ENCODE peak calls at places on chromosomes 1 and 21, in eight cellular contexts. C, J, H, Z, D, G, O and T are unnamed samples.

GRCh38 chr1:43979528-43980254 is 681 bp downstream of the B4GALT2 start:
- DNase-seq in C (peak; percentile 68), J (peak; percentile 69), H (peak; percentile 74), Z (peak; percentile 52), D (peak; percentile 59), G (peak; percentile 30), O (peak; percentile 71), T (peak; percentile 43)

GRCh38 chr1:226946841-226947240 is 6.7 kb downstream of the COQ8A start:
- DNase-seq in C (no peak), J (no peak), H (no peak), Z (no peak), D (no peak), G (no peak), O (peak; percentile 41), T (no peak)

GRCh38 chr1:145845144-145845513 is 301 bp upstream of the NUDT17 start:
- DNase-seq in C (no peak), J (peak; percentile 75), H (no peak), Z (no peak), D (peak; percentile 4), G (no peak), O (no peak), T (no peak)

GRCh38 chr1:32876341-32877210 is 5.9 kb upstream of the FNDC5 start:
- DNase-seq in C (peak; percentile 77), J (peak; percentile 71), H (peak; percentile 69), Z (peak; percentile 43), D (peak; percentile 58), G (peak; percentile 49), O (peak; percentile 72), T (peak; percentile 18)

GRCh38 chr1:213164561-213164960 is 113.5 kb downstream of the RPS6KC1 start:
- DNase-seq in C (no peak), J (no peak), H (no peak), Z (no peak), D (no peak), G (no peak), O (no peak), T (no peak)

GRCh38 chr1:198605426-198605825 is 33.4 kb upstream of the PTPRC start:
- DNase-seq in C (no peak), J (peak; percentile 28), H (no peak), Z (no peak), D (no peak), G (no peak), O (no peak), T (no peak)

GRCh38 chr1:203828002-203828401 is 32.6 kb downstream of the ZBED6 start:
- DNase-seq in C (no peak), J (no peak), H (no peak), Z (no peak), D (no peak), G (no peak), O (no peak), T (no peak)

GRCh38 chr1:21567241-21568005 is 58.2 kb downstream of the ALPL start:
- DNase-seq in C (no peak), J (no peak), H (no peak), Z (peak; percentile 90), D (no peak), G (peak; percentile 39), O (no peak), T (peak; percentile 63)

GRCh38 chr1:55547441-55547840 is 332.3 kb upstream of the USP24 start:
- DNase-seq in C (no peak), J (no peak), H (no peak), Z (no peak), D (no peak), G (no peak), O (no peak), T (no peak)

GRCh38 chr1:10663668-10664035 is 132.8 kb downstream of the CASZ1 start:
- DNase-seq in C (no peak), J (no peak), H (peak; percentile 93), Z (no peak), D (peak; percentile 22), G (peak; percentile 17), O (peak; percentile 39), T (no peak)

GRCh38 chr1:77889240-77889637 is 815 bp downstream of the NEXN start:
- DNase-seq in C (no peak), J (peak; percentile 33), H (no peak), Z (peak; percentile 80), D (peak; percentile 51), G (peak; percentile 83), O (no peak), T (peak; percentile 41)

GRCh38 chr1:51664412-51665240 is 47.7 kb downstream of the OSBPL9 start:
- DNase-seq in C (no peak), J (no peak), H (no peak), Z (peak; percentile 35), D (no peak), G (peak; percentile 25), O (no peak), T (peak; percentile 66)

GRCh38 chr1:41325801-41326200 is 35.4 kb upstream of the FOXO6 start:
- DNase-seq in C (no peak), J (no peak), H (no peak), Z (peak; percentile 19), D (peak; percentile 10), G (no peak), O (no peak), T (peak; percentile 52)

GRCh38 chr1:34929497-34929852 is at the start of gene DLGAP3:
- DNase-seq in C (no peak), J (no peak), H (no peak), Z (no peak), D (no peak), G (no peak), O (peak; percentile 29), T (no peak)

GRCh38 chr1:163876546-163876945 is 554.8 kb downstream of the NUF2 start:
- DNase-seq in C (no peak), J (no peak), H (no peak), Z (no peak), D (no peak), G (peak; percentile 6), O (no peak), T (peak; percentile 15)

GRCh38 chr21:34603002-34603709 is 11.8 kb downstream of the RCAN1 start:
- DNase-seq in C (peak; percentile 94), J (peak; percentile 77), H (peak; percentile 85), Z (peak; percentile 75), D (peak; percentile 81), G (peak; percentile 77), O (peak; percentile 88), T (peak; percentile 56)

GRCh38 chr21:41235214-41235613 is 67.3 kb downstream of the BACE2 start:
- DNase-seq in C (peak; percentile 29), J (no peak), H (no peak), Z (no peak), D (no peak), G (peak; percentile 9), O (no peak), T (no peak)

GRCh38 chr1:91569411-91570104 is 68.9 kb downstream of the CDC7 start:
- DNase-seq in C (peak; percentile 53), J (peak; percentile 15), H (peak; percentile 94), Z (peak; percentile 98), D (peak; percentile 98), G (peak; percentile 86), O (no peak), T (peak; percentile 92)

GRCh38 chr1:65812065-65812464 is 19.4 kb downstream of the PDE4B start:
- DNase-seq in C (peak; percentile 37), J (peak; percentile 86), H (no peak), Z (peak; percentile 78), D (peak; percentile 57), G (peak; percentile 79), O (no peak), T (peak; percentile 85)

GRCh38 chr1:200971955-200972711 is 51.4 kb downstream of the KIF21B start:
- DNase-seq in C (peak; percentile 72), J (peak; percentile 70), H (peak; percentile 80), Z (peak; percentile 66), D (peak; percentile 53), G (peak; percentile 69), O (peak; percentile 69), T (peak; percentile 28)

DNA sequence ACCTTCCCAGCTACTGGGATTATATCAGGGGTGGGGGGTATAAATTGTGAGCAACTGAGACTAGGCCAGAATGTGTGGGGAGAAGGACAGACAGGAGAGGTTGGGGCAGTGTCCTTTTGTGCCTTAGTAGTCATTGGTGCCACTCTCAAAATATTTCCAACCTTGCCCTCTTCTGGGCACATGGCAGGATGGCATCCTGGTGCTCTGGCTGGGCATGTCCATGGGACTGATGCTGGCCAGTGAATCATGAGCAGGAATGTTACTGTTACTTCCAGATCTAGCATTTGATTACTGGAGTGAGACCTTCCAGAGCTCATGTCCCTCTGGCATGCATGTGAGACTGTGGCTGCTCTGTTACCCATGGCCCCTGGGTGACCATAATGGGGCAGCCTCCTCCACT is 151.2 kb downstream of the MATN1 start:
- DNase-seq in C (no peak), J (no peak), H (no peak), Z (no peak), D (peak; percentile 31), G (no peak), O (no peak), T (peak; percentile 48)
- TF ChIP-seq CTCF in C (no peak), J (no peak), H (no peak), Z (no peak), D (peak; percentile 6), G (no peak), O (no peak), T (peak; percentile 51)

DNA sequence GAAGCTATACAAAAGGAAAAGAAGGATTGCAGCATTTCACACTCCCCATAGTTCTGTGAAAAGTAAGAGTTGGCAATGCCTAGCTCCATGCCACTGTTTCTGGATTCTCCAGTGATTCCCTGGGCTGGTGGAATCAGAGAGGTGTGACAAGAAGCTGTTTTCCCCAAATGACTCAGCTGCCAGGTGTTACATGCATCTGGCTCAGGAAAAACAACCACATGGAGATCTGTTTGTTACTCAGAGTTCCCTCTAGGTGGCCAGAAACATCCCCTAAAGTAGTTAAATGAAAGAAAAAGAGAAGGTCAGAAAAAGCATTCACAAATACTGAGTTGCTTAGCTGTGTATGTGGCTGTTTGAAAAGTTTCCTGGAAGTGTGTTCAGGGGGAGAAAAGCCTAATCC is 115.8 kb downstream of the UCK2 start:
- DNase-seq in C (no peak), J (no peak), H (no peak), Z (peak; percentile 4), D (peak; percentile 51), G (no peak), O (no peak), T (no peak)
- TF ChIP-seq CTCF in C (no peak), J (no peak), H (no peak), Z (no peak), D (no peak), G (no peak), O (no peak), T (peak; percentile 14)

GRCh38 chr1:236066054-236066453 is 1.2 kb upstream of the NID1 start:
- DNase-seq in C (no peak), J (no peak), H (no peak), Z (no peak), D (no peak), G (peak; percentile 26), O (no peak), T (no peak)
- TF ChIP-seq CTCF in C (no peak), J (no peak), H (no peak), Z (no peak), D (no peak), G (no peak), O (no peak), T (no peak)

GRCh38 chr1:23980006-23980724 is at the start of gene SRSF10:
- DNase-seq in C (peak; percentile 98), J (peak; percentile 99), H (peak; percentile 99), Z (peak; percentile 99), D (peak; percentile 99), G (peak; percentile 99), O (peak; percentile 98), T (peak; percentile 98)
- TF ChIP-seq CTCF in C (no peak), J (no peak), H (peak; percentile 37), Z (peak; percentile 43), D (peak; percentile 42), G (peak; percentile 37), O (peak; percentile 18), T (peak; percentile 57)